ENCODE peak calls at places on chromosome 1, in seven cellular contexts. One of them, this sample, is unnamed.

GRCh38 chr1:235069171-235069570 is 59.5 kb downstream of the TOMM20 start:
- DNase-seq in prostate gland: no peak
- DNase-seq in endothelial cell of umbilical vein: no peak
- DNase-seq in HepG2: no peak
- DNase-seq in HCT116: no peak
- DNase-seq in breast epithelium: no peak
- DNase-seq in stomach: no peak
- DNase-seq in this sample: no peak

GRCh38 chr1:18535391-18536210 is 54.9 kb downstream of the KLHDC7A start:
- DNase-seq in prostate gland: peak
- DNase-seq in endothelial cell of umbilical vein: no peak
- DNase-seq in HepG2: no peak
- DNase-seq in HCT116: no peak
- DNase-seq in breast epithelium: no peak
- DNase-seq in stomach: peak
- DNase-seq in this sample: peak

GRCh38 chr1:110307239-110307974 is 31.8 kb upstream of the RBM15 start:
- DNase-seq in prostate gland: no peak
- DNase-seq in endothelial cell of umbilical vein: no peak
- DNase-seq in HepG2: no peak
- DNase-seq in HCT116: no peak
- DNase-seq in breast epithelium: no peak
- DNase-seq in stomach: no peak
- DNase-seq in this sample: no peak

GRCh38 chr1:206766251-206766856 is 4.2 kb upstream of the IL19 start:
- DNase-seq in prostate gland: peak
- DNase-seq in endothelial cell of umbilical vein: no peak
- DNase-seq in HepG2: peak
- DNase-seq in HCT116: no peak
- DNase-seq in breast epithelium: no peak
- DNase-seq in stomach: peak
- DNase-seq in this sample: no peak

GRCh38 chr1:90504509-90504908 is 212.6 kb downstream of the BARHL2 start:
- DNase-seq in prostate gland: no peak
- DNase-seq in endothelial cell of umbilical vein: no peak
- DNase-seq in HepG2: no peak
- DNase-seq in HCT116: no peak
- DNase-seq in breast epithelium: no peak
- DNase-seq in stomach: no peak
- DNase-seq in this sample: no peak

GRCh38 chr1:85225624-85226380 is 25.0 kb upstream of the SYDE2 start:
- DNase-seq in prostate gland: no peak
- DNase-seq in endothelial cell of umbilical vein: no peak
- DNase-seq in HepG2: no peak
- DNase-seq in HCT116: no peak
- DNase-seq in breast epithelium: no peak
- DNase-seq in stomach: no peak
- DNase-seq in this sample: no peak

GRCh38 chr1:245172026-245172425 is 17.2 kb downstream of the KIF26B start:
- DNase-seq in prostate gland: no peak
- DNase-seq in endothelial cell of umbilical vein: no peak
- DNase-seq in HepG2: no peak
- DNase-seq in HCT116: no peak
- DNase-seq in breast epithelium: no peak
- DNase-seq in stomach: no peak
- DNase-seq in this sample: no peak

GRCh38 chr1:56389813-56390539 is 189.4 kb downstream of the PLPP3 start:
- DNase-seq in prostate gland: peak
- DNase-seq in endothelial cell of umbilical vein: no peak
- DNase-seq in HepG2: no peak
- DNase-seq in HCT116: no peak
- DNase-seq in breast epithelium: no peak
- DNase-seq in stomach: no peak
- DNase-seq in this sample: no peak

GRCh38 chr1:180923024-180923841 is 10.5 kb downstream of the KIAA1614 start:
- DNase-seq in prostate gland: no peak
- DNase-seq in endothelial cell of umbilical vein: no peak
- DNase-seq in HepG2: peak
- DNase-seq in HCT116: no peak
- DNase-seq in breast epithelium: no peak
- DNase-seq in stomach: no peak
- DNase-seq in this sample: no peak

GRCh38 chr1:171251741-171252300 is 3.5 kb downstream of the FMO1 start:
- DNase-seq in prostate gland: no peak
- DNase-seq in endothelial cell of umbilical vein: peak
- DNase-seq in HepG2: peak
- DNase-seq in HCT116: no peak
- DNase-seq in breast epithelium: no peak
- DNase-seq in stomach: no peak
- DNase-seq in this sample: no peak

GRCh38 chr1:27521336-27522147 is 31.6 kb upstream of the WASF2 start:
- DNase-seq in prostate gland: no peak
- DNase-seq in endothelial cell of umbilical vein: peak
- DNase-seq in HepG2: no peak
- DNase-seq in HCT116: no peak
- DNase-seq in breast epithelium: no peak
- DNase-seq in stomach: no peak
- DNase-seq in this sample: peak

GRCh38 chr1:114344656-114345055 is 166.3 kb downstream of the TRIM33 start:
- DNase-seq in prostate gland: no peak
- DNase-seq in endothelial cell of umbilical vein: no peak
- DNase-seq in HepG2: no peak
- DNase-seq in HCT116: no peak
- DNase-seq in breast epithelium: no peak
- DNase-seq in stomach: no peak
- DNase-seq in this sample: no peak

GRCh38 chr1:2528016-2528415 is 1.6 kb upstream of the PANK4 start:
- DNase-seq in prostate gland: peak
- DNase-seq in endothelial cell of umbilical vein: no peak
- DNase-seq in HepG2: no peak
- DNase-seq in HCT116: no peak
- DNase-seq in breast epithelium: no peak
- DNase-seq in stomach: peak
- DNase-seq in this sample: no peak

GRCh38 chr1:43557744-43558245 is 27.1 kb downstream of the PTPRF start:
- DNase-seq in prostate gland: peak
- DNase-seq in endothelial cell of umbilical vein: no peak
- DNase-seq in HepG2: no peak
- DNase-seq in HCT116: no peak
- DNase-seq in breast epithelium: no peak
- DNase-seq in stomach: peak
- DNase-seq in this sample: no peak

GRCh38 chr1:204278973-204279372 is 65.2 kb upstream of the GOLT1A start:
- DNase-seq in prostate gland: no peak
- DNase-seq in endothelial cell of umbilical vein: no peak
- DNase-seq in HepG2: no peak
- DNase-seq in HCT116: no peak
- DNase-seq in breast epithelium: no peak
- DNase-seq in stomach: no peak
- DNase-seq in this sample: no peak

GRCh38 chr1:225762444-225762843 is 15.2 kb upstream of the SRP9 start:
- DNase-seq in prostate gland: no peak
- DNase-seq in endothelial cell of umbilical vein: no peak
- DNase-seq in HepG2: peak
- DNase-seq in HCT116: no peak
- DNase-seq in breast epithelium: no peak
- DNase-seq in stomach: peak
- DNase-seq in this sample: peak

GRCh38 chr1:159869173-159869572 is 6.7 kb upstream of the VSIG8 start:
- DNase-seq in prostate gland: no peak
- DNase-seq in endothelial cell of umbilical vein: no peak
- DNase-seq in HepG2: no peak
- DNase-seq in HCT116: peak
- DNase-seq in breast epithelium: no peak
- DNase-seq in stomach: no peak
- DNase-seq in this sample: no peak

GRCh38 chr1:38039386-38039933 is 7.1 kb downstream of the POU3F1 start:
- DNase-seq in prostate gland: no peak
- DNase-seq in endothelial cell of umbilical vein: no peak
- DNase-seq in HepG2: no peak
- DNase-seq in HCT116: no peak
- DNase-seq in breast epithelium: no peak
- DNase-seq in stomach: no peak
- DNase-seq in this sample: no peak

GRCh38 chr1:38336961-38337360 is 290.4 kb upstream of the POU3F1 start:
- DNase-seq in prostate gland: no peak
- DNase-seq in endothelial cell of umbilical vein: no peak
- DNase-seq in HepG2: no peak
- DNase-seq in HCT116: no peak
- DNase-seq in breast epithelium: no peak
- DNase-seq in stomach: no peak
- DNase-seq in this sample: no peak

GRCh38 chr1:113297749-113298148 is 92.6 kb upstream of the MAGI3 start:
- DNase-seq in prostate gland: no peak
- DNase-seq in endothelial cell of umbilical vein: no peak
- DNase-seq in HepG2: no peak
- DNase-seq in HCT116: no peak
- DNase-seq in breast epithelium: no peak
- DNase-seq in stomach: no peak
- DNase-seq in this sample: no peak

GRCh38 chr1:185438936-185439335 is 121.9 kb upstream of the IVNS1ABP start:
- DNase-seq in prostate gland: no peak
- DNase-seq in endothelial cell of umbilical vein: no peak
- DNase-seq in HepG2: no peak
- DNase-seq in HCT116: no peak
- DNase-seq in breast epithelium: no peak
- DNase-seq in stomach: no peak
- DNase-seq in this sample: no peak

GRCh38 chr1:56188216-56188615 is 391.1 kb downstream of the PLPP3 start:
- DNase-seq in prostate gland: no peak
- DNase-seq in endothelial cell of umbilical vein: no peak
- DNase-seq in HepG2: no peak
- DNase-seq in HCT116: no peak
- DNase-seq in breast epithelium: no peak
- DNase-seq in stomach: no peak
- DNase-seq in this sample: no peak

GRCh38 chr1:203281851-203282661 is 23.3 kb upstream of the BTG2 start:
- DNase-seq in prostate gland: no peak
- DNase-seq in endothelial cell of umbilical vein: no peak
- DNase-seq in HepG2: peak
- DNase-seq in HCT116: no peak
- DNase-seq in breast epithelium: peak
- DNase-seq in stomach: no peak
- DNase-seq in this sample: no peak

GRCh38 chr1:39462074-39462473 is 29.4 kb upstream of the BMP8A start:
- DNase-seq in prostate gland: no peak
- DNase-seq in endothelial cell of umbilical vein: no peak
- DNase-seq in HepG2: no peak
- DNase-seq in HCT116: no peak
- DNase-seq in breast epithelium: no peak
- DNase-seq in stomach: no peak
- DNase-seq in this sample: no peak

GRCh38 chr1:25019351-25020172 is 89.5 kb upstream of the RUNX3 start:
- DNase-seq in prostate gland: no peak
- DNase-seq in endothelial cell of umbilical vein: no peak
- DNase-seq in HepG2: no peak
- DNase-seq in HCT116: no peak
- DNase-seq in breast epithelium: no peak
- DNase-seq in stomach: no peak
- DNase-seq in this sample: no peak

GRCh38 chr1:233240367-233240766 is 55.2 kb downstream of the PCNX2 start:
- DNase-seq in prostate gland: no peak
- DNase-seq in endothelial cell of umbilical vein: no peak
- DNase-seq in HepG2: no peak
- DNase-seq in HCT116: no peak
- DNase-seq in breast epithelium: no peak
- DNase-seq in stomach: no peak
- DNase-seq in this sample: no peak

GRCh38 chr1:56200446-56200845 is 378.9 kb downstream of the PLPP3 start:
- DNase-seq in prostate gland: peak
- DNase-seq in endothelial cell of umbilical vein: no peak
- DNase-seq in HepG2: no peak
- DNase-seq in HCT116: no peak
- DNase-seq in breast epithelium: peak
- DNase-seq in stomach: no peak
- DNase-seq in this sample: no peak

DNA sequence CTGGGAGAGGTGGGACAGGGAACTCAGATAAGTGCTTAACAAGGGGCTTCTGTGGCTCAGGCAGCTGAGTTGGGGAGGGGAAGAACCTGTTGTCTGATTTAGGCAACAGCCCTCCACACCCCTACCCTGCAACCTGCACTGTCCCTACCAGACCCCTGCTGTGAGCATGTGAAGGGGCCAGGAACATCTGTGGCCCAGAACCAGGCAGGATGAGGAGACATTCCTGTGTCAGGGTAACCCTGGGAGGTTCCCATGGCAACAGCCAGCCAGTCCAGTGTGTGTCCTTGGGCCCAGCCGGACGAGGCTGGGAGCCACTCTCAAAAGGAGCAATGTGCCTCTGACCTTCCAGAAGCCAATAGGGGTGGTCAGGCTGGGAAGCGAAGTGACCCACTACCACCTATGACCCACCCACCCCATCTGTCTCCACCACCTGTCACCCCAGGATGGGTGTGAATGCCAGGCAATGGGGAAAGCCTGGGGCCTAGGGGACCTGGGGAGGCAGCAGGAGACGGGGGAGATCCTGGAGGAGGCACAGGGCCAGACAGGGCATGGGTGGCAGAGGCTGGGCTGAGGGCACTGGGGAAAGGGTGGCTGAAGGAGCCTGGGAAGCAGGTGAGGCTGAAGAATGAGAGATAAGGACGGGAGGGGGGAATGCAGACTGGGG is 4.9 kb upstream of the PMVK start:
- DNase-seq in prostate gland: no peak
- DNase-seq in endothelial cell of umbilical vein: no peak
- DNase-seq in HepG2: peak
- DNase-seq in HCT116: no peak
- DNase-seq in breast epithelium: no peak
- DNase-seq in stomach: peak
- DNase-seq in this sample: no peak
- TF ChIP-seq POLR2AphosphoS5 in prostate gland: no peak
- TF ChIP-seq POLR2AphosphoS5 in endothelial cell of umbilical vein: no peak
- TF ChIP-seq POLR2AphosphoS5 in HepG2: no peak
- TF ChIP-seq POLR2AphosphoS5 in HCT116: no peak
- TF ChIP-seq POLR2AphosphoS5 in breast epithelium: no peak
- TF ChIP-seq POLR2AphosphoS5 in stomach: no peak
- TF ChIP-seq POLR2AphosphoS5 in this sample: no peak

GRCh38 chr1:100894622-100895539 is at the start of gene EXTL2:
- DNase-seq in prostate gland: peak
- DNase-seq in endothelial cell of umbilical vein: peak
- DNase-seq in HepG2: peak
- DNase-seq in HCT116: peak
- DNase-seq in breast epithelium: peak
- DNase-seq in stomach: peak
- DNase-seq in this sample: peak
- TF ChIP-seq POLR2AphosphoS5 in prostate gland: peak
- TF ChIP-seq POLR2AphosphoS5 in endothelial cell of umbilical vein: peak
- TF ChIP-seq POLR2AphosphoS5 in HepG2: peak
- TF ChIP-seq POLR2AphosphoS5 in HCT116: peak
- TF ChIP-seq POLR2AphosphoS5 in breast epithelium: no peak
- TF ChIP-seq POLR2AphosphoS5 in stomach: peak
- TF ChIP-seq POLR2AphosphoS5 in this sample: no peak

GRCh38 chr1:205279986-205280385 is 41.6 kb downstream of the NUAK2 start:
- DNase-seq in prostate gland: no peak
- DNase-seq in endothelial cell of umbilical vein: no peak
- DNase-seq in HepG2: no peak
- DNase-seq in HCT116: no peak
- DNase-seq in breast epithelium: no peak
- DNase-seq in stomach: no peak
- DNase-seq in this sample: no peak
- TF ChIP-seq POLR2AphosphoS5 in prostate gland: no peak
- TF ChIP-seq POLR2AphosphoS5 in endothelial cell of umbilical vein: no peak
- TF ChIP-seq POLR2AphosphoS5 in HepG2: no peak
- TF ChIP-seq POLR2AphosphoS5 in HCT116: no peak
- TF ChIP-seq POLR2AphosphoS5 in breast epithelium: no peak
- TF ChIP-seq POLR2AphosphoS5 in stomach: no peak
- TF ChIP-seq POLR2AphosphoS5 in this sample: no peak

GRCh38 chr1:231000639-231001038 is 21.7 kb downstream of the ARV1 start:
- DNase-seq in prostate gland: no peak
- DNase-seq in endothelial cell of umbilical vein: no peak
- DNase-seq in HepG2: no peak
- DNase-seq in HCT116: no peak
- DNase-seq in breast epithelium: no peak
- DNase-seq in stomach: no peak
- DNase-seq in this sample: no peak
- TF ChIP-seq POLR2AphosphoS5 in prostate gland: no peak
- TF ChIP-seq POLR2AphosphoS5 in endothelial cell of umbilical vein: no peak
- TF ChIP-seq POLR2AphosphoS5 in HepG2: no peak
- TF ChIP-seq POLR2AphosphoS5 in HCT116: no peak
- TF ChIP-seq POLR2AphosphoS5 in breast epithelium: no peak
- TF ChIP-seq POLR2AphosphoS5 in stomach: no peak
- TF ChIP-seq POLR2AphosphoS5 in this sample: no peak

This sample was measured in suprapubic skin.